ENCODE peak calls at places on chromosomes 7 and 10, in eight cellular contexts. One of them, this sample, is unnamed.

GRCh38 chr10:48253970-48254657 is 20.4 kb downstream of the FRMPD2 start:
- DNase-seq in stimulated activated naive CD8-positive, alpha-beta T cell treated with anti-CD3 and anti-CD28 coated beads, Interleukin-15, amount 100 ng/mL, for 72 hours: no peak
- DNase-seq in NCI-H146: no peak
- DNase-seq in colonic mucosa: no peak
- DNase-seq in stimulated activated CD8-positive, alpha-beta memory T cell treated with anti-CD3 and anti-CD28 coated beads, Interleukin-7, amount 100 ng/mL, for 1 hour: no peak
- DNase-seq in germinal center: no peak
- DNase-seq in head of caudate nucleus: no peak
- DNase-seq in neuronal stem cell: no peak
- DNase-seq in this sample: no peak

GRCh38 chr7:26950854-26951253 is 86.5 kb upstream of the SKAP2 start:
- DNase-seq in stimulated activated naive CD8-positive, alpha-beta T cell treated with anti-CD3 and anti-CD28 coated beads, Interleukin-15, amount 100 ng/mL, for 72 hours: no peak
- DNase-seq in NCI-H146: no peak
- DNase-seq in colonic mucosa: no peak
- DNase-seq in stimulated activated CD8-positive, alpha-beta memory T cell treated with anti-CD3 and anti-CD28 coated beads, Interleukin-7, amount 100 ng/mL, for 1 hour: no peak
- DNase-seq in germinal center: no peak
- DNase-seq in head of caudate nucleus: no peak
- DNase-seq in neuronal stem cell: no peak
- DNase-seq in this sample: no peak

GRCh38 chr7:124692420-124692819 is 73.2 kb downstream of the GPR37 start:
- DNase-seq in stimulated activated naive CD8-positive, alpha-beta T cell treated with anti-CD3 and anti-CD28 coated beads, Interleukin-15, amount 100 ng/mL, for 72 hours: no peak
- DNase-seq in NCI-H146: no peak
- DNase-seq in colonic mucosa: no peak
- DNase-seq in stimulated activated CD8-positive, alpha-beta memory T cell treated with anti-CD3 and anti-CD28 coated beads, Interleukin-7, amount 100 ng/mL, for 1 hour: no peak
- DNase-seq in germinal center: no peak
- DNase-seq in head of caudate nucleus: no peak
- DNase-seq in neuronal stem cell: no peak
- DNase-seq in this sample: no peak

GRCh38 chr10:101031128-101031795 is at the start of the genes PDZD7 and SFXN3:
- DNase-seq in stimulated activated naive CD8-positive, alpha-beta T cell treated with anti-CD3 and anti-CD28 coated beads, Interleukin-15, amount 100 ng/mL, for 72 hours: peak
- DNase-seq in NCI-H146: peak
- DNase-seq in colonic mucosa: peak
- DNase-seq in stimulated activated CD8-positive, alpha-beta memory T cell treated with anti-CD3 and anti-CD28 coated beads, Interleukin-7, amount 100 ng/mL, for 1 hour: peak
- DNase-seq in germinal center: peak
- DNase-seq in head of caudate nucleus: peak
- DNase-seq in neuronal stem cell: peak
- DNase-seq in this sample: peak

GRCh38 chr7:130881799-130882141 is 147.8 kb upstream of the KLF14 start:
- DNase-seq in stimulated activated naive CD8-positive, alpha-beta T cell treated with anti-CD3 and anti-CD28 coated beads, Interleukin-15, amount 100 ng/mL, for 72 hours: no peak
- DNase-seq in NCI-H146: no peak
- DNase-seq in colonic mucosa: no peak
- DNase-seq in stimulated activated CD8-positive, alpha-beta memory T cell treated with anti-CD3 and anti-CD28 coated beads, Interleukin-7, amount 100 ng/mL, for 1 hour: no peak
- DNase-seq in germinal center: no peak
- DNase-seq in head of caudate nucleus: no peak
- DNase-seq in neuronal stem cell: no peak
- DNase-seq in this sample: no peak

GRCh38 chr7:5237286-5237685 is 45.5 kb upstream of the SLC29A4 start:
- DNase-seq in stimulated activated naive CD8-positive, alpha-beta T cell treated with anti-CD3 and anti-CD28 coated beads, Interleukin-15, amount 100 ng/mL, for 72 hours: no peak
- DNase-seq in NCI-H146: no peak
- DNase-seq in colonic mucosa: peak
- DNase-seq in stimulated activated CD8-positive, alpha-beta memory T cell treated with anti-CD3 and anti-CD28 coated beads, Interleukin-7, amount 100 ng/mL, for 1 hour: no peak
- DNase-seq in germinal center: no peak
- DNase-seq in head of caudate nucleus: peak
- DNase-seq in neuronal stem cell: no peak
- DNase-seq in this sample: no peak

GRCh38 chr10:14466256-14466655 is 135.5 kb upstream of the FRMD4A start:
- DNase-seq in stimulated activated naive CD8-positive, alpha-beta T cell treated with anti-CD3 and anti-CD28 coated beads, Interleukin-15, amount 100 ng/mL, for 72 hours: no peak
- DNase-seq in NCI-H146: no peak
- DNase-seq in colonic mucosa: no peak
- DNase-seq in stimulated activated CD8-positive, alpha-beta memory T cell treated with anti-CD3 and anti-CD28 coated beads, Interleukin-7, amount 100 ng/mL, for 1 hour: no peak
- DNase-seq in germinal center: no peak
- DNase-seq in head of caudate nucleus: no peak
- DNase-seq in neuronal stem cell: no peak
- DNase-seq in this sample: no peak

GRCh38 chr7:41187322-41187721 is 515.6 kb downstream of the INHBA start:
- DNase-seq in stimulated activated naive CD8-positive, alpha-beta T cell treated with anti-CD3 and anti-CD28 coated beads, Interleukin-15, amount 100 ng/mL, for 72 hours: no peak
- DNase-seq in NCI-H146: no peak
- DNase-seq in colonic mucosa: no peak
- DNase-seq in stimulated activated CD8-positive, alpha-beta memory T cell treated with anti-CD3 and anti-CD28 coated beads, Interleukin-7, amount 100 ng/mL, for 1 hour: no peak
- DNase-seq in germinal center: no peak
- DNase-seq in head of caudate nucleus: no peak
- DNase-seq in neuronal stem cell: no peak
- DNase-seq in this sample: no peak

This sample was measured in DMS 273 treated with DMSO at 0.1 percent for 48 hours.